ENCODE peak calls at places on chromosomes 7 and 10, in eight cellular contexts. Z is spleen, K is K562, F is prostate gland, I is HCT116, S is HL-60, U is GM23338, Q is Panc1. C is an unnamed sample.

GRCh38 chr10:17453377-17454091 is 861 bp downstream of the ST8SIA6 start:
- DNase-seq in Z (peak), F (peak), Q (no peak), I (no peak), U (peak), S (no peak), K (peak), C (peak)

GRCh38 chr7:157355784-157356511 is 19.1 kb downstream of the DNAJB6 start:
- DNase-seq in S (no peak), U (no peak), Q (no peak), F (peak), K (no peak), Z (no peak), I (no peak), C (peak)

GRCh38 chr10:26486304-26486703 is 48.2 kb downstream of the APBB1IP start:
- DNase-seq in K (no peak), I (no peak), U (no peak), F (no peak), Z (no peak), S (no peak), Q (no peak), C (no peak)

GRCh38 chr10:46550076-46550790 is 6.2 kb downstream of the GPRIN2 start:
- DNase-seq in F (peak), S (no peak), Z (peak), U (no peak), K (no peak), I (no peak), Q (no peak), C (no peak)

GRCh38 chr7:121519548-121520521 is 123.7 kb upstream of the FAM3C start:
- DNase-seq in S (no peak), K (no peak), U (no peak), I (no peak), F (no peak), Q (no peak), Z (no peak), C (no peak)

GRCh38 chr10:70106958-70107791 is 25.4 kb downstream of the AIFM2 start:
- DNase-seq in K (peak), U (peak), Z (peak), Q (no peak), S (no peak), F (no peak), I (no peak), C (no peak)

GRCh38 chr7:107268593-107268992 is 99.8 kb downstream of the HBP1 start:
- DNase-seq in Z (no peak), U (no peak), S (no peak), F (no peak), Q (no peak), K (no peak), I (no peak), C (no peak)

GRCh38 chr7:753190-753589 is 26.1 kb upstream of the PRKAR1B start:
- DNase-seq in Z (peak), K (no peak), F (no peak), I (no peak), U (no peak), S (no peak), Q (no peak), C (no peak)

GRCh38 chr10:87635498-87636312 is 24.0 kb upstream of the PAPSS2 start:
- DNase-seq in S (peak), Z (no peak), Q (no peak), F (no peak), U (no peak), K (no peak), I (peak), C (no peak)

GRCh38 chr7:137878333-137878961 is 31.7 kb upstream of the DGKI start:
- DNase-seq in I (no peak), Z (peak), K (no peak), F (no peak), S (no peak), U (peak), Q (no peak), C (no peak)

GRCh38 chr7:99893280-99893679 is 16.4 kb upstream of the OR2AE1 start:
- DNase-seq in Q (no peak), S (no peak), Z (no peak), K (no peak), F (no peak), U (no peak), I (no peak), C (no peak)

GRCh38 chr7:16708496-16708895 is 45.1 kb upstream of the TSPAN13 start:
- DNase-seq in F (no peak), Q (no peak), Z (no peak), S (no peak), I (no peak), U (peak), K (no peak), C (no peak)

GRCh38 chr7:132783824-132784223 is 207.6 kb upstream of the PLXNA4 start:
- DNase-seq in U (no peak), S (no peak), K (no peak), F (no peak), I (peak), Z (no peak), Q (no peak), C (no peak)

GRCh38 chr10:80081801-80082750 is 3.6 kb downstream of the TMEM254 start:
- DNase-seq in I (no peak), F (no peak), Z (no peak), Q (no peak), S (no peak), U (peak), K (no peak), C (no peak)

GRCh38 chr10:61284222-61284890 is 168.8 kb downstream of the TMEM26 start:
- DNase-seq in Z (no peak), F (peak), S (peak), I (peak), K (peak), Q (peak), U (peak), C (no peak)

GRCh38 chr7:47786557-47787248 is 161.6 kb downstream of the PKD1L1 start:
- DNase-seq in K (no peak), U (peak), Z (no peak), Q (peak), F (peak), I (peak), S (no peak), C (peak)

GRCh38 chr7:38909870-38910269 is 879 bp upstream of the VPS41 start:
- DNase-seq in U (no peak), F (no peak), K (peak), S (no peak), I (no peak), Q (no peak), Z (no peak), C (no peak)

GRCh38 chr10:62116896-62117295 is 151.7 kb downstream of the RTKN2 start:
- DNase-seq in K (no peak), I (no peak), F (no peak), Q (no peak), U (no peak), S (no peak), Z (no peak), C (no peak)

GRCh38 chr10:6755891-6756460 is 175.9 kb upstream of the PRKCQ start:
- DNase-seq in Q (no peak), F (no peak), S (no peak), I (no peak), K (no peak), Z (no peak), U (no peak), C (no peak)

GRCh38 chr7:37212526-37212925 is 236.1 kb downstream of the ELMO1 start:
- DNase-seq in K (no peak), U (no peak), Z (no peak), Q (no peak), F (no peak), S (no peak), I (no peak), C (no peak)

GRCh38 chr7:108094375-108094774 is 35.8 kb downstream of the LAMB4 start:
- DNase-seq in S (no peak), U (no peak), Z (no peak), F (no peak), I (no peak), K (no peak), Q (no peak), C (no peak)

GRCh38 chr10:127150136-127150535 is 46.3 kb downstream of the INSYN2A start:
- DNase-seq in I (peak), Z (no peak), F (no peak), K (no peak), Q (no peak), U (peak), S (no peak), C (no peak)

GRCh38 chr7:64872351-64872750 is 30.7 kb upstream of the ZNF273 start:
- DNase-seq in K (no peak), Q (no peak), S (no peak), Z (no peak), I (no peak), U (no peak), F (no peak), C (no peak)

GRCh38 chr10:25934673-25935139 is 677 bp downstream of the MYO3A start:
- DNase-seq in U (peak), Z (no peak), S (no peak), F (no peak), Q (no peak), I (no peak), K (peak), C (no peak)

GRCh38 chr10:52642208-52642607 is 130.4 kb downstream of the MBL2 start:
- DNase-seq in I (no peak), Z (no peak), F (no peak), U (no peak), K (no peak), Q (no peak), S (no peak), C (no peak)

GRCh38 chr7:33807779-33808482 is 97.4 kb upstream of the BMPER start:
- DNase-seq in Q (no peak), I (peak), S (no peak), K (peak), U (peak), F (no peak), Z (no peak), C (no peak)

GRCh38 chr7:42883950-42884349 is 27.9 kb downstream of the C7orf25 start:
- DNase-seq in Q (no peak), U (peak), S (peak), I (no peak), Z (peak), K (no peak), F (peak), C (no peak)

GRCh38 chr10:18005445-18005780 is 53.7 kb downstream of the SLC39A12 start:
- DNase-seq in K (no peak), Q (no peak), F (no peak), U (peak), I (no peak), Z (no peak), S (no peak), C (no peak)

GRCh38 chr7:138981332-138982203 is at the start of gene KIAA1549:
- DNase-seq in Q (no peak), I (peak), Z (peak), S (peak), K (peak), F (peak), U (peak), C (no peak)

GRCh38 chr7:73644887-73645286 is 20.6 kb upstream of the MLXIPL start:
- DNase-seq in S (no peak), Q (no peak), K (no peak), I (no peak), Z (no peak), F (no peak), U (no peak), C (no peak)

GRCh38 chr10:94403823-94404228 is 1.5 kb downstream of the TBC1D12 start:
- DNase-seq in Q (no peak), I (no peak), S (no peak), F (no peak), U (no peak), K (peak), Z (no peak), C (no peak)

GRCh38 chr10:91758303-91759146 is 39.7 kb upstream of the TNKS2 start:
- DNase-seq in F (no peak), S (no peak), U (peak), I (peak), Z (no peak), K (no peak), Q (peak), C (no peak)

GRCh38 chr7:8042796-8043535 is 74.4 kb downstream of the GLCCI1 start:
- DNase-seq in I (no peak), K (no peak), U (no peak), Q (no peak), F (no peak), Z (no peak), S (no peak), C (no peak)

GRCh38 chr10:378930-379704 is 243.9 kb downstream of the ZMYND11 start:
- DNase-seq in Q (no peak), F (no peak), K (no peak), Z (no peak), I (no peak), U (no peak), S (no peak), C (no peak)
- H3K27ac ChIP-seq in Q (no peak), F (no peak), K (no peak), Z (no peak), I (no peak), U (no peak), S (no peak), C (no peak)

DNA sequence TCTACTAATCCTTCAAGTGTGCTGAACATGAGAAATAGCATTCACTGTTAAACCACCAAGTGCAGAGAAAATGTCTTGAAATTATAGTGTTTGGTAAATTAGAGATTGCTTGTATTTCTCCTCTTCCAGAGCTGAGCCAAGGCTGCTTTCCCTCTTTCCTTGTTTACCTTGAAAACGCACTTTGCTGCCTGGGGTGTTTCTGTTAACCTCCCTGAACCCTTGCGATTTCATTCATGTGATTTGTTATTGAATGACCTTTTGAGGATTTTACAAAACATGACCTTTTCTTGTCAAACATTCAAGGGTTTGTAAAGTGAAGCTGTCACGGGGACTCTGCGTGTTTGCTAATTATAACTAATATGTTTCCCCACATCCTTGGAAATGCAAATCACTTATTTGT is 169.4 kb downstream of the LRMDA start:
- DNase-seq in S (no peak), I (no peak), K (no peak), Z (no peak), Q (no peak), F (no peak), U (no peak), C (no peak)
- TF ChIP-seq POLR2AphosphoS5 in S (no peak), I (no peak), K (no peak), Z (no peak), Q (no peak), F (no peak), U (no peak), C (no peak)

GRCh38 chr10:49791100-49791499 is 29.0 kb upstream of the OGDHL start:
- DNase-seq in F (no peak), I (no peak), S (no peak), Z (no peak), K (no peak), U (no peak), Q (no peak), C (no peak)
- H3K27ac ChIP-seq in F (no peak), I (no peak), S (no peak), Z (no peak), K (no peak), U (no peak), Q (no peak), C (no peak)

GRCh38 chr10:100373298-100374136 is 26.5 kb downstream of the SCD start:
- DNase-seq in K (peak), U (peak), S (peak), Q (peak), Z (peak), I (peak), F (peak), C (peak)

GRCh38 chr10:100370561-100370975 is 23.5 kb downstream of the SCD start:
- DNase-seq in Q (peak), I (peak), S (peak), F (peak), U (no peak), Z (no peak), K (no peak), C (no peak)

GRCh38 chr10:100374137-100374655 is 27.2 kb downstream of the SCD start:
- DNase-seq in F (no peak), I (no peak), K (no peak), Q (no peak), U (peak), S (no peak), Z (no peak), C (no peak)

GRCh38 chr10:100370976-100371706 is 24.1 kb downstream of the SCD start:
- DNase-seq in I (peak), S (no peak), F (peak), Z (peak), Q (peak), U (peak), K (peak), C (peak)

DNA sequence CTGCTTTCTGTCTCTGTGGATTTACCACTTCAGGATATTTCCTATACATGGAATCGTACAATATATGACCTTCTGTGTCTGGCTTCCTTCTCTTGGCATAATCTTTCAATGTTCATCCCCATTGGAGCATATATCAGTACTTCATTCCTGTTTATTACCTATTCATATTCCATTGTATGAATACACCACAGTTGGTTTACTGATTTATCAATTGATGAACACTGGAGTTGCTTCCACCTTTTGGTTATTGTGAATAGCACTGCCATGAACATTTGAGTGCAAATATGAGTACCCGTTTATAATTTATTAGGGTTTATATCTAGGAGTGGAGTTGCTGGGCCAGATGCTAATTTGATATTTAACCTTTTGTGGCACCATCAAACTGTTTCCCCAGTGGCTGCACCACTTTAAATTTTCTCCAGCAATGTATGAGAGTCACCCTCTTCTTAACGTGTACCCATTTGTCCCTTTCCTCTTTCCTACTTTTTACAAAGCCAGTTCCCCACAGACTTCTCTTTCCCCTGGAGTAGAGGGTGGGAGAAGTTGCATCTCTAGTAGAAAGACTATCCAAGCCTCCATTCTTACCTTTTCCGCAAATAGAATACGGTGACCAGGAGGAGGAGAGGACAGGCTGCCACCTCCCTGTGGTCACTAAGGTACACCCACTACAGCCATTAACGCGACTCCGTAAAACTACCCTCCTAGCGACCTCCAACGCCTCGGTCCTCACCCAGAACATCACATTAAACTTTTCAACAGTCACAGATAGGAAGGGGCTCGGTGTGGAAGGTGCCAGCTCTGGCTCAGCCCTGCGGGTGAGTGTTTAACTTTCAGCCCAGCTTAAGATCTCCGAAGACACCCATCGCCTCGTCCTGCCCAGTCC is 25.6 kb downstream of the SCD start:
- DNase-seq in Q (no peak), F (no peak), K (no peak), Z (no peak), S (no peak), I (no peak), U (no peak), C (no peak)
- TF ChIP-seq POLR2AphosphoS5 in Q (no peak), F (no peak), K (no peak), Z (no peak), S (no peak), I (no peak), U (no peak), C (no peak)

GRCh38 chr7:30144659-30145321 is 10.0 kb downstream of the MTURN start:
- DNase-seq in U (no peak), F (no peak), Z (no peak), K (peak), I (no peak), Q (no peak), S (no peak), C (no peak)

GRCh38 chr7:30147785-30148184 is 13.0 kb downstream of the MTURN start:
- DNase-seq in Q (no peak), K (no peak), F (no peak), U (no peak), S (no peak), I (no peak), Z (no peak), C (no peak)

GRCh38 chr7:30145521-30145920 is 10.7 kb downstream of the MTURN start:
- DNase-seq in U (no peak), I (no peak), F (no peak), Q (no peak), Z (no peak), K (no peak), S (no peak), C (no peak)

GRCh38 chr7:30147223-30147622 is 12.4 kb downstream of the MTURN start:
- DNase-seq in Q (no peak), I (no peak), S (no peak), U (no peak), Z (no peak), F (no peak), K (no peak), C (no peak)

GRCh38 chr7:30146127-30146612 is 11.4 kb downstream of the MTURN start:
- DNase-seq in F (no peak), Q (no peak), K (peak), Z (no peak), U (no peak), S (no peak), I (no peak), C (no peak)
- H3K27ac ChIP-seq in F (no peak), Q (no peak), K (peak), Z (no peak), U (no peak), S (no peak), I (no peak), C (no peak)

DNA sequence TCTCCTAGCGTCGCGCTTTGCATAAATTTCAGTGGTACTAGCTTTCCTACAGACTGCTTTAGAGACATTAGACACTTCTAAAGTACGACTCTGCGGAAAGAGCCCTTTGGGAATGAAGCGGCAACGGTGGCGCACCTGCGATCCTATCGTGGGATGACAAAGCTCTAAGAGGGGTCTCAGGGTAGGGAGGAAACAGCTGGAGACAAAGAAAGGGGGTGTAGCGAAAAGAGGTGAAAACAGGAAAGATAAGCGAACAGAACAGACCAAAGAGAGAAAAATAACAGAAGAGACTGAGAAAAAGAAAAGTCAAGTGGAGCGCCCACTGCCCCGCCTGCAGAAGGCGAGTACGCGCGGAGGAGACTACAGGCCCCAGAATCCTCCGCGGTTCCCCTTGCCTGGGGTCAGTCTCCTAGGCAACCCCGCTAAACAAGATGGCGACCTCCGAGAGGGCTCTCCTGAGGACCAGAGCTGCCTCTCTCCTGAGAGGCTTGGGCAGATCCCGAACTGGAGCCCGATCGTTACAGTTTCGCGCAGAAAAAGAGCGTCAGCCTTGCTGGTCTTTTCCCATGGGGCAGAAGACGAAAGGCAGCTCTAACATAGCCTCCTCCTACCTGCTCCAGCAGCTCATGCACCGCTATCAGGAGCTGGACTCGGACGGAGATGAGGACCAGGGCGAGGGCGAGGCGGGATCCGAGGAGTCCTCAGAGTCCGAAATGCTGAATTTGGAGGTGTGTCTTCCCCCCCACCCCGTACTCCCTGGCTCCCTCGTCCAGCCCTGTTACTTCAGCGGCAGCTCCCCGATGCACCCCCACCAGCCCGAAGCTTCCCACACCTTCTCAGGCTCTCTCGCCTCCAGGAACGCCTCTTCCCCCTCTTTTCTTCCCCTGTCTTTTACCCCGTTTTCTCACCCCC is at the start of gene LRGUK:
- DNase-seq in Z (peak), U (peak), K (peak), S (peak), F (peak), I (no peak), Q (peak), C (peak)
- TF ChIP-seq POLR2AphosphoS5 in Z (peak), U (no peak), K (no peak), S (no peak), F (peak), I (no peak), Q (no peak), C (no peak)

C was measured in breast epithelium.